ENCODE peak calls at places on chromosomes 7 and 10, in four cellular contexts. U is stomach; B is activated CD4-positive, alpha-beta T cell treated with anti-CD3 and anti-CD28 coated beads for 48 hours; V is nucleus accumbens. E is an unnamed sample.

GRCh38 chr10:110758898-110759297 is 112.8 kb upstream of the PDCD4 start:
- DNase-seq in U (no peak), B (no peak), V (no peak), E (no peak)

GRCh38 chr10:100238429-100238828 is 9.0 kb upstream of the CHUK start:
- DNase-seq in U (no peak), B (no peak), V (no peak), E (no peak)

GRCh38 chr7:80873140-80873539 is 45.7 kb downstream of the SEMA3C start:
- DNase-seq in U (no peak), B (no peak), V (no peak), E (no peak)

GRCh38 chr7:157674027-157674714 is 337.4 kb downstream of the DNAJB6 start:
- DNase-seq in U (no peak), B (no peak), V (no peak), E (no peak)

GRCh38 chr7:158646766-158647474 is 57.7 kb downstream of the NCAPG2 start:
- DNase-seq in U (no peak), B (peak), V (no peak), E (no peak)

GRCh38 chr7:153044981-153045380 is 285.4 kb downstream of the ACTR3B start:
- DNase-seq in U (no peak), B (no peak), V (no peak), E (no peak)

GRCh38 chr10:29239569-29240472 is 49.0 kb upstream of the LYZL1 start:
- DNase-seq in U (no peak), B (peak), V (no peak), E (no peak)

GRCh38 chr10:43128331-43128730 is 9.9 kb upstream of the CSGALNACT2 start:
- DNase-seq in U (no peak), B (no peak), V (no peak), E (no peak)

GRCh38 chr7:80895056-80895455 is 23.8 kb downstream of the SEMA3C start:
- DNase-seq in U (no peak), B (no peak), V (no peak), E (no peak)

GRCh38 chr7:30596043-30596641 is 1.5 kb downstream of the GARS1 start:
- DNase-seq in U (no peak), B (peak), V (no peak), E (peak)

GRCh38 chr7:90594791-90595317 is 1.3 kb upstream of the CDK14 start:
- DNase-seq in U (no peak), B (no peak), V (no peak), E (peak)

GRCh38 chr10:14603539-14604102 is 171.1 kb downstream of the FAM107B start:
- DNase-seq in U (no peak), B (peak), V (no peak), E (no peak)

GRCh38 chr10:113965077-113965476 is 78.6 kb upstream of the ADRB1 start:
- DNase-seq in U (no peak), B (no peak), V (no peak), E (no peak)

GRCh38 chr10:103481974-103482531 is 3.0 kb upstream of the CALHM3 start:
- DNase-seq in U (no peak), B (no peak), V (no peak), E (peak)

GRCh38 chr10:80131499-80131901 is 1.0 kb upstream of the PLAC9 start:
- DNase-seq in U (no peak), B (no peak), V (no peak), E (no peak)

GRCh38 chr7:179209-179681 is 13.1 kb upstream of the FAM20C start:
- DNase-seq in U (no peak), B (no peak), V (no peak), E (no peak)

GRCh38 chr10:77636967-77637473 is 588 bp downstream of the KCNMA1 start:
- DNase-seq in U (no peak), B (no peak), V (no peak), E (no peak)

GRCh38 chr7:84271550-84271949 is 77.0 kb upstream of the SEMA3A start:
- DNase-seq in U (no peak), B (no peak), V (no peak), E (no peak)

GRCh38 chr7:13279854-13280435 is 592.5 kb downstream of the ARL4A start:
- DNase-seq in U (no peak), B (no peak), V (no peak), E (peak)

GRCh38 chr7:93092757-93093370 is 24.9 kb downstream of the SAMD9 start:
- DNase-seq in U (no peak), B (no peak), V (no peak), E (peak)

GRCh38 chr7:25385731-25386136 is 157.4 kb upstream of the NPVF start:
- DNase-seq in U (peak), B (no peak), V (no peak), E (no peak)

GRCh38 chr10:133355266-133355665 is 2.6 kb downstream of the FUOM start:
- DNase-seq in U (no peak), B (no peak), V (no peak), E (no peak)